ENCODE peak calls at places on chromosome 21, in eight cellular contexts. U is IMR-90, M is chondrocyte, F is breast epithelium, N is endothelial cell, O is A549, P is GM12865, J is mammary epithelial cell. H is an unnamed sample.

GRCh38 chr21:29201186-29201585 is 70.7 kb downstream of the MAP3K7CL start:
- DNase-seq in J (no peak), N (no peak), F (no peak), P (no peak), O (no peak), U (no peak), M (no peak), H (no peak)

GRCh38 chr21:24759348-24760118 is 847.7 kb downstream of the MRPL39 start:
- DNase-seq in U (no peak), N (no peak), O (no peak), P (no peak), M (no peak), F (no peak), J (no peak), H (no peak)

GRCh38 chr21:29819675-29820337 is 120.0 kb downstream of the GRIK1 start:
- DNase-seq in U (no peak), F (no peak), J (no peak), N (no peak), P (no peak), O (no peak), M (no peak), H (no peak)

GRCh38 chr21:15692711-15693110 is 37.1 kb upstream of the USP25 start:
- DNase-seq in N (no peak), F (no peak), J (no peak), O (no peak), M (no peak), U (peak), P (no peak), H (no peak)

GRCh38 chr21:45302082-45303061 is 14.7 kb upstream of the POFUT2 start:
- DNase-seq in O (no peak), N (no peak), M (peak), F (no peak), J (no peak), U (no peak), P (no peak), H (no peak)

GRCh38 chr21:17658931-17659330 is 46.2 kb upstream of the BTG3 start:
- DNase-seq in F (no peak), U (no peak), P (no peak), O (no peak), N (no peak), J (no peak), M (no peak), H (no peak)

GRCh38 chr21:46093668-46094400 is 4.1 kb upstream of the COL6A2 start:
- DNase-seq in F (peak), M (no peak), O (no peak), P (no peak), U (no peak), N (no peak), J (no peak), H (no peak)

GRCh38 chr21:43574741-43575465 is 84.4 kb downstream of the HSF2BP start:
- DNase-seq in F (no peak), N (no peak), P (no peak), O (no peak), J (no peak), M (no peak), U (no peak), H (no peak)

GRCh38 chr21:35179990-35180557 is 131.0 kb upstream of the RUNX1 start:
- DNase-seq in N (no peak), F (no peak), O (no peak), M (no peak), U (peak), J (peak), P (no peak), H (peak)

GRCh38 chr21:46222436-46223116 is 6.0 kb downstream of the LSS start:
- DNase-seq in N (no peak), F (no peak), P (no peak), U (no peak), O (no peak), M (peak), J (no peak), H (no peak)

GRCh38 chr21:15094706-15095105 is 29.9 kb upstream of the NRIP1 start:
- DNase-seq in O (no peak), U (no peak), M (no peak), F (no peak), N (no peak), J (peak), P (no peak), H (no peak)

GRCh38 chr21:26849428-26850115 is 4.4 kb upstream of the ADAMTS1 start:
- DNase-seq in U (peak), N (no peak), J (peak), O (peak), P (peak), F (no peak), M (no peak), H (no peak)

GRCh38 chr21:26965567-26966359 is 1.1 kb downstream of the ADAMTS5 start:
- DNase-seq in F (peak), U (peak), N (peak), O (no peak), M (peak), J (peak), P (no peak), H (no peak)

GRCh38 chr21:17370263-17370662 is 142.6 kb upstream of the CXADR start:
- DNase-seq in F (peak), P (no peak), O (no peak), J (peak), M (no peak), N (no peak), U (no peak), H (peak)

GRCh38 chr21:15005391-15005790 is 59.4 kb downstream of the NRIP1 start:
- DNase-seq in F (no peak), M (no peak), N (no peak), J (no peak), U (peak), O (no peak), P (no peak), H (no peak)

GRCh38 chr21:43634618-43635017 is 24.7 kb downstream of the HSF2BP start:
- DNase-seq in J (no peak), N (no peak), U (peak), P (no peak), F (no peak), O (no peak), M (no peak), H (no peak)

GRCh38 chr21:38489283-38489677 is 9.0 kb downstream of the ERG start:
- DNase-seq in O (no peak), P (no peak), M (no peak), J (no peak), F (no peak), N (no peak), U (no peak), H (no peak)
- TF ChIP-seq CTCF in O (no peak), P (no peak), M (no peak), J (no peak), F (no peak), N (no peak), U (no peak), H (no peak)

GRCh38 chr21:33386222-33386784 is 16.9 kb upstream of the IFNGR2 start:
- DNase-seq in P (no peak), F (no peak), O (no peak), U (no peak), M (no peak), J (no peak), N (peak), H (no peak)
- TF ChIP-seq CTCF in P (peak), F (no peak), O (no peak), U (peak), M (peak), J (peak), N (no peak), H (no peak)

DNA sequence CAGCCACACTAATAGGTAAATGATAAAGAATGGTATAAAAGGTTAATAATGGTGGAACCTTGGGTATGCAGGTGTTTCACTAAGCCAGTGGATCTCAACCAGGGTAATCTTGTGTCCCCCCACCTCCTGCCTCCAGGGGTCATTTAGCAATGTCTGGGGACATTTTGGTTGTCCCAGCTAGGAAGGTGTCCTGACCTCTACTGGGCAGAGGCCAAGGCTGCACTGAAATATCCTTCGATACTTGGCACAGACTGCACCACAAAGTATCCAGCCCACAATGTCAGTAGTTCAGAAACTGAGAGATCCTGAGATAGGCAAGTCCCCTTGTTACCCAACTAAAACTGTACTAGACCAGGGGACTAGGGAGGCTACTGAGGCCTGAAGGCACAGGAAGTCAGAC is 113.6 kb upstream of the TIAM1 start:
- DNase-seq in J (no peak), O (peak), M (no peak), N (peak), F (no peak), U (no peak), P (no peak), H (no peak)
- TF ChIP-seq CTCF in J (no peak), O (no peak), M (no peak), N (peak), F (no peak), U (no peak), P (no peak), H (no peak)

DNA sequence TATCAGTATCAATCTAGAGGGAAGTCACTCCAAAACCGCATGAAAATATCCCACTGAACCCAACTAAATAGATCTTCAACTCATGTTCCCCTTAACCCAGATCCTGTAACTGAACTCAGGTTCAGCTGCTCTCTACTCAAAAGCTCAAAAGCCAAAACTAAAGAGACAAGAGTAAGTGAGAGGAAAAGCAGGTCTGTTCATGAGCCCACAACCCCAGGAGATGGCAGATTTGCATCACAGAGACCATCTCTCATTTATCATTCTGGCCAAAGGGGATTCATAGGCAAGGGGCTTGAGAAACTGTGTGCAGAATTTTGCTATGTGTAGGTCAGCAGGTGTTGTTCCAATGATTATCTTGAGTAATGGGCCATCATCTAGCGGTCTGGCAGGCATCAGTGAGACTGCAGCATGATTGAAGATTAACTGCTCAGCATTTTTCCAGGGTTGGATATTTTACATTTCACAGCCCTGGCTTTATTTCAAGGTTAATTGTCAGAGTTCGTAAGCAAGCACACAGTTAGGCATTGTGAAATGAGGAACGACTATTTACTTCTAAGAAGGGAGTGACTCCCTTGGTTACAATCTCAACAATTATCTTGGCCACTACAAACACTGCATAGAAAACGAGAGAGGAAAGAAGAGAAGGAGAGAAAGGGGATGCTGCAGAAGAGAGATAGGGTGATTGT is 1204.5 kb upstream of the TMPRSS15 start:
- DNase-seq in P (no peak), U (no peak), F (no peak), M (no peak), J (no peak), O (no peak), N (no peak), H (no peak)
- TF ChIP-seq CTCF in P (no peak), U (no peak), F (no peak), M (peak), J (no peak), O (no peak), N (no peak), H (no peak)

DNA sequence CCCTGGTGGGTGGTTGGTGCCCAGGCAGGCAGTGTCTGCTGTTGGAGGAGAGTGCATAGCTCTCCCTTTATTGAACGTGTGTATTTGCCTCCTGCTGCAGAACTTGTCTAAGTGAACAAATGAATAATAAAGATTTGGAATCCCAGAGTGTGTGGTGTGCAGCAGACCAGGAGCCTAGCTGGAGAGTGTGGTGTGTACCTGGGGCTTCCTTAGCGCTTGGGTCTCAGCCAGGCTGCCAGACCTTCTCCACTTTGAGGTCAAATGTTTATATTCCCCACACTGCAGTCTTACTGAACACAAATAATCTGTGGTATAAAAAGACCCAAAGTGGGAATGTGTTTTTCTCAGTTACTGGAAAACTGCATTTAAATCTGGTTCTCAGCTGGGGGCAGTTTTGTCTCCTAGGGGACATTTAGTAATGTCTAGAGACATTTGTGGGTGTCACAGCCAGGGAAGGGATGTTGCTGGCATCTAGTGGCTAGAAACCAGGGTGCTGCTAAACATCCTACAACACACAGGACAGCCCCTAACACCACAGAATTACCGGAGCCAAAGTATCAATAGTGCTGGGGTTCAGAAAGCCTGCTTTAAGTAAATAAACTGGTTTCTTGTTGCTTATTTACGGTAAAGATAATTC is 23.6 kb downstream of the SLC37A1 start:
- DNase-seq in F (no peak), M (no peak), J (no peak), U (no peak), N (no peak), P (peak), O (peak), H (no peak)
- TF ChIP-seq CTCF in F (peak), M (peak), J (peak), U (peak), N (no peak), P (peak), O (peak), H (peak)

GRCh38 chr21:37087188-37087587 is 14.1 kb downstream of the TTC3 start:
- DNase-seq in F (no peak), O (peak), J (peak), N (no peak), M (no peak), U (peak), P (no peak), H (no peak)
- TF ChIP-seq CTCF in F (no peak), O (peak), J (peak), N (no peak), M (peak), U (peak), P (no peak), H (peak)

DNA sequence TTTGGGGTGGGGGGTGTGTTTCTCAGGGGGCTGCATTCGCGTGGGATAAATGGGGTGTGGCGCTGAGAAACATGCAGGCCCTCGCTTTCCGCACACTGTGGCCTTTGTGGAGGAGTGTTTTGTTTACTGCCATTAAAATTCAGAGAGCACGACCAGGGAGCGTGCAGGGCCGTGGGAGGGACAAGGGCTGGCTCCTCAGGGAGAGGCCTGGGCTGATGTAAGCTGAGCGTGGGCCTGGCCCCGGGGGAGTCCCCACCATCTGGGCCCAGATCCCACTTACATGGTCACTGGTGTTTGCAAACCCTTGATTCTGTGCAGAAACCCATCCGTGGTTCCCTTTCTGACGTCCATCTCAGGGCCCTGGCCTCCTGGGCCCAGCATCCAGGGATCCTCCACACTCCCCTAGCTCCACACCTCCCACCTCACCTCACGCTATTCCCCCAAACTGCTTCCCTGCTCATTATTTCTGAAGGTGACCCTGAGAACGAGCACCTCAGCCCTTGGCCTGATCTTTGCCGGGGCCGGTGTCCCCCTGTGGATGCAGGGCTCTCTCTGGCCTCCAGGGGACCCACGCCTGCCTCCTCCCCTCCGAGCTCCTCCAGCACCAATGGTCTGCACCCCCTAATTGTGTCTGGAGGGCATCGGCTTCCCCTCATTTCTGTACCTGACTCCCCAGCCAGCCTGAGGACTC is 92.5 kb upstream of the SIM2 start:
- DNase-seq in F (no peak), U (no peak), N (no peak), P (no peak), O (no peak), J (no peak), M (no peak), H (no peak)
- TF ChIP-seq CTCF in F (no peak), U (no peak), N (no peak), P (peak), O (no peak), J (no peak), M (no peak), H (no peak)